ENCODE peak calls at places on chromosomes 12 and 14, in five cellular contexts. One of them, this sample, is unnamed.
A peak's percentile ranks its signal among the peaks of the same experiment; 100 is the strongest.

GRCh38 chr12:85363382-85364190 is 83.6 kb downstream of the ALX1 start:
- DNase-seq in GM10248: no peak
- DNase-seq in stomach: no peak
- DNase-seq in heart left ventricle: no peak
- DNase-seq in endothelial cell: no peak
- DNase-seq in this sample: no peak

GRCh38 chr12:10501031-10501430 is 4.7 kb upstream of the EIF2S3B start:
- DNase-seq in GM10248: no peak
- DNase-seq in stomach: no peak
- DNase-seq in heart left ventricle: no peak
- DNase-seq in endothelial cell: no peak
- DNase-seq in this sample: no peak

GRCh38 chr12:92075425-92075891 is 70.2 kb downstream of the BTG1 start:
- DNase-seq in GM10248: no peak
- DNase-seq in stomach: no peak
- DNase-seq in heart left ventricle: no peak
- DNase-seq in endothelial cell: no peak
- DNase-seq in this sample: no peak

GRCh38 chr12:94560416-94561221 is 89.7 kb downstream of the TMCC3 start:
- DNase-seq in GM10248: peak; percentile 72
- DNase-seq in stomach: no peak
- DNase-seq in heart left ventricle: no peak
- DNase-seq in endothelial cell: no peak
- DNase-seq in this sample: peak; percentile 77

GRCh38 chr14:89650077-89650978 is 233.3 kb upstream of the FOXN3 start:
- DNase-seq in GM10248: no peak
- DNase-seq in stomach: no peak
- DNase-seq in heart left ventricle: no peak
- DNase-seq in endothelial cell: no peak
- DNase-seq in this sample: no peak

GRCh38 chr14:93788557-93789365 is 476 bp upstream of the PRIMA1 start:
- DNase-seq in GM10248: no peak
- DNase-seq in stomach: peak; percentile 58
- DNase-seq in heart left ventricle: peak; percentile 50
- DNase-seq in endothelial cell: peak; percentile 18
- DNase-seq in this sample: peak; percentile 20

GRCh38 chr14:71856199-71856919 is 75.9 kb upstream of the RGS6 start:
- DNase-seq in GM10248: no peak
- DNase-seq in stomach: no peak
- DNase-seq in heart left ventricle: no peak
- DNase-seq in endothelial cell: no peak
- DNase-seq in this sample: no peak

GRCh38 chr12:64825143-64826011 is 930 bp downstream of the TBC1D30 start:
- DNase-seq in GM10248: peak; percentile 20
- DNase-seq in stomach: peak; percentile 25
- DNase-seq in heart left ventricle: no peak
- DNase-seq in endothelial cell: peak; percentile 7
- DNase-seq in this sample: no peak

GRCh38 chr14:102922490-102923200 is at the start of gene AMN:
- DNase-seq in GM10248: no peak
- DNase-seq in stomach: no peak
- DNase-seq in heart left ventricle: peak; percentile 21
- DNase-seq in endothelial cell: no peak
- DNase-seq in this sample: peak; percentile 51

GRCh38 chr14:35380794-35381193 is 23.8 kb downstream of the NFKBIA start:
- DNase-seq in GM10248: no peak
- DNase-seq in stomach: no peak
- DNase-seq in heart left ventricle: no peak
- DNase-seq in endothelial cell: no peak
- DNase-seq in this sample: no peak

GRCh38 chr12:111453071-111453989 is 47.6 kb downstream of the SH2B3 start:
- DNase-seq in GM10248: no peak
- DNase-seq in stomach: peak; percentile 8
- DNase-seq in heart left ventricle: no peak
- DNase-seq in endothelial cell: no peak
- DNase-seq in this sample: no peak

GRCh38 chr12:50047693-50048250 is 9.6 kb upstream of the ASIC1 start:
- DNase-seq in GM10248: no peak
- DNase-seq in stomach: no peak
- DNase-seq in heart left ventricle: no peak
- DNase-seq in endothelial cell: no peak
- DNase-seq in this sample: no peak

GRCh38 chr12:92533280-92533890 is 169.4 kb upstream of the PLEKHG7 start:
- DNase-seq in GM10248: no peak
- DNase-seq in stomach: no peak
- DNase-seq in heart left ventricle: peak; percentile 29
- DNase-seq in endothelial cell: no peak
- DNase-seq in this sample: no peak

GRCh38 chr12:77433799-77434198 is 368.4 kb upstream of the E2F7 start:
- DNase-seq in GM10248: no peak
- DNase-seq in stomach: no peak
- DNase-seq in heart left ventricle: no peak
- DNase-seq in endothelial cell: no peak
- DNase-seq in this sample: no peak

GRCh38 chr14:67863223-67863622 is 43.6 kb downstream of the RAD51B start:
- DNase-seq in GM10248: no peak
- DNase-seq in stomach: no peak
- DNase-seq in heart left ventricle: no peak
- DNase-seq in endothelial cell: no peak
- DNase-seq in this sample: no peak

GRCh38 chr12:117038023-117038680 is 61.1 kb downstream of the TESC start:
- DNase-seq in GM10248: no peak
- DNase-seq in stomach: no peak
- DNase-seq in heart left ventricle: no peak
- DNase-seq in endothelial cell: no peak
- DNase-seq in this sample: no peak

GRCh38 chr14:77485256-77485655 is 13.4 kb downstream of the ISM2 start:
- DNase-seq in GM10248: no peak
- DNase-seq in stomach: no peak
- DNase-seq in heart left ventricle: no peak
- DNase-seq in endothelial cell: no peak
- DNase-seq in this sample: no peak

GRCh38 chr12:90868626-90869025 is 86.3 kb downstream of the CCER1 start:
- DNase-seq in GM10248: no peak
- DNase-seq in stomach: no peak
- DNase-seq in heart left ventricle: no peak
- DNase-seq in endothelial cell: no peak
- DNase-seq in this sample: no peak

GRCh38 chr14:58697927-58698641 is 60.3 kb downstream of the DACT1 start:
- DNase-seq in GM10248: no peak
- DNase-seq in stomach: no peak
- DNase-seq in heart left ventricle: no peak
- DNase-seq in endothelial cell: no peak
- DNase-seq in this sample: no peak

GRCh38 chr12:19946549-19946948 is 421.8 kb upstream of the PDE3A start:
- DNase-seq in GM10248: no peak
- DNase-seq in stomach: no peak
- DNase-seq in heart left ventricle: no peak
- DNase-seq in endothelial cell: no peak
- DNase-seq in this sample: peak; percentile 15

GRCh38 chr12:3032770-3033537 is 44.2 kb upstream of the TSPAN9 start:
- DNase-seq in GM10248: no peak
- DNase-seq in stomach: no peak
- DNase-seq in heart left ventricle: no peak
- DNase-seq in endothelial cell: peak; percentile 68
- DNase-seq in this sample: no peak

GRCh38 chr12:68344126-68344525 is 12.0 kb upstream of the MDM1 start:
- DNase-seq in GM10248: no peak
- DNase-seq in stomach: no peak
- DNase-seq in heart left ventricle: no peak
- DNase-seq in endothelial cell: no peak
- DNase-seq in this sample: no peak

GRCh38 chr14:22184157-22185025 is 404.6 kb downstream of the DAD1 start:
- DNase-seq in GM10248: no peak
- DNase-seq in stomach: no peak
- DNase-seq in heart left ventricle: no peak
- DNase-seq in endothelial cell: no peak
- DNase-seq in this sample: peak; percentile 15

GRCh38 chr14:68365228-68365627 is 427.6 kb downstream of the ZFP36L1 start:
- DNase-seq in GM10248: no peak
- DNase-seq in stomach: no peak
- DNase-seq in heart left ventricle: no peak
- DNase-seq in endothelial cell: no peak
- DNase-seq in this sample: no peak

GRCh38 chr12:49293056-49293956 is 1.6 kb upstream of the PRPH start:
- DNase-seq in GM10248: no peak
- DNase-seq in stomach: peak; percentile 62
- DNase-seq in heart left ventricle: no peak
- DNase-seq in endothelial cell: no peak
- DNase-seq in this sample: no peak

GRCh38 chr12:46916796-46917419 is 91.1 kb upstream of the SLC38A4 start:
- DNase-seq in GM10248: no peak
- DNase-seq in stomach: no peak
- DNase-seq in heart left ventricle: no peak
- DNase-seq in endothelial cell: no peak
- DNase-seq in this sample: no peak

GRCh38 chr12:33052141-33053051 is 155.8 kb upstream of the PKP2 start:
- DNase-seq in GM10248: no peak
- DNase-seq in stomach: no peak
- DNase-seq in heart left ventricle: no peak
- DNase-seq in endothelial cell: no peak
- DNase-seq in this sample: no peak

GRCh38 chr14:80211143-80212024 is at the start of gene DIO2:
- DNase-seq in GM10248: no peak
- DNase-seq in stomach: no peak
- DNase-seq in heart left ventricle: peak; percentile 54
- DNase-seq in endothelial cell: no peak
- DNase-seq in this sample: no peak

GRCh38 chr12:64039285-64039871 is 182.7 kb downstream of the KICS2 start:
- DNase-seq in GM10248: no peak
- DNase-seq in stomach: peak; percentile 64
- DNase-seq in heart left ventricle: no peak
- DNase-seq in endothelial cell: no peak
- DNase-seq in this sample: peak; percentile 5

GRCh38 chr14:64937821-64938193 is 4.7 kb downstream of the GPX2 start:
- DNase-seq in GM10248: no peak
- DNase-seq in stomach: no peak
- DNase-seq in heart left ventricle: no peak
- DNase-seq in endothelial cell: no peak
- DNase-seq in this sample: no peak

GRCh38 chr14:76917759-76918175 is 91.6 kb downstream of the LRRC74A start:
- DNase-seq in GM10248: no peak
- DNase-seq in stomach: peak; percentile 65
- DNase-seq in heart left ventricle: peak; percentile 82
- DNase-seq in endothelial cell: no peak
- DNase-seq in this sample: no peak

GRCh38 chr14:75098682-75099081 is 28.2 kb downstream of the NEK9 start:
- DNase-seq in GM10248: no peak
- DNase-seq in stomach: no peak
- DNase-seq in heart left ventricle: no peak
- DNase-seq in endothelial cell: no peak
- DNase-seq in this sample: no peak

GRCh38 chr14:75911883-75912282 is 69.9 kb downstream of the TGFB3 start:
- DNase-seq in GM10248: no peak
- DNase-seq in stomach: no peak
- DNase-seq in heart left ventricle: no peak
- DNase-seq in endothelial cell: peak; percentile 44
- DNase-seq in this sample: no peak

GRCh38 chr12:65170245-65170881 is 980 bp downstream of the LEMD3 start:
- DNase-seq in GM10248: peak; percentile 74
- DNase-seq in stomach: peak; percentile 67
- DNase-seq in heart left ventricle: peak; percentile 83
- DNase-seq in endothelial cell: peak; percentile 60
- DNase-seq in this sample: peak; percentile 66

DNA sequence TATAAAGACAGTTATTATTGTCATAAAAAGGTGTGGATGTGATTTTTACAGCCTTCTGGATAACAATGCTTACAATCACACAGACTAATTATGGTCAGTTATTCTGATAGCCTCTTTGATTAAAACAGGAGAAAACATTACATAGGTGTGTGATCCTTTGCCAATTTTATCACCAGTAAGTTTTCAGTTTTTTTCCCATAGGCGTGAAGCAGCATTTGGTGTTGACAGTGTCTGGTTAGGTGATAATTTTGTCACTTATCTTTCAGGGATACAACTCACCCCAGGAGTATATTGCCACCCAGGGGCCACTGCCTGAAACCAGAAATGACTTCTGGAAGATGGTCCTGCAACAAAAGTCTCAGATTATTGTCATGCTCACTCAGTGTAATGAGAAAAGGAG is 208.8 kb downstream of the EPS8 start:
- DNase-seq in GM10248: no peak
- DNase-seq in stomach: no peak
- DNase-seq in heart left ventricle: no peak
- DNase-seq in endothelial cell: no peak
- DNase-seq in this sample: no peak
- TF ChIP-seq CTCF in GM10248: peak; percentile 16
- TF ChIP-seq CTCF in stomach: no peak
- TF ChIP-seq CTCF in heart left ventricle: no peak
- TF ChIP-seq CTCF in endothelial cell: no peak
- TF ChIP-seq CTCF in this sample: no peak

GRCh38 chr12:650983-651382 is 12.3 kb downstream of the NINJ2 start:
- DNase-seq in GM10248: no peak
- DNase-seq in stomach: no peak
- DNase-seq in heart left ventricle: no peak
- DNase-seq in endothelial cell: no peak
- DNase-seq in this sample: no peak
- TF ChIP-seq CTCF in GM10248: no peak
- TF ChIP-seq CTCF in stomach: no peak
- TF ChIP-seq CTCF in heart left ventricle: no peak
- TF ChIP-seq CTCF in endothelial cell: no peak
- TF ChIP-seq CTCF in this sample: no peak

GRCh38 chr12:103399986-103400385 is 95.8 kb downstream of the C12orf42 start:
- DNase-seq in GM10248: no peak
- DNase-seq in stomach: no peak
- DNase-seq in heart left ventricle: no peak
- DNase-seq in endothelial cell: no peak
- DNase-seq in this sample: no peak

GRCh38 chr12:103397536-103397935 is 98.2 kb downstream of the C12orf42 start:
- DNase-seq in GM10248: no peak
- DNase-seq in stomach: no peak
- DNase-seq in heart left ventricle: no peak
- DNase-seq in endothelial cell: no peak
- DNase-seq in this sample: no peak

DNA sequence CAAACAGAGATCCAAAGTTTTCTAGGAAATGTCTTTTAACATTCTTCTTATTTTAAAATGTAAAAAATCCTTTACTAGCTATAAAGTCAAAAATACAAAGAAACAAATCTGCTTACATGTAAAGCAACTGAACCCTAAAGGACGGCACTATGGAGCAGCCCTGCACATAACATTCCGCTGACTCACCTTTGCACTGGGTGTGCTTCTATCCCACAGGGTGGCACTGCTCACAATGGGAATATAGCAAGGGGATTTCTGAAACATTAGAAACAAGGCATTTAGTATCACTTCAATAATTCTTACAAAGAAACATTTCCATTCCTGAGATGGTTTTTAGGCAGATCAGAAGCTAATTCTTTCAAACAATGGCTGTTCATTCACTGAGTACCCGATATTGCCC is 94.3 kb downstream of the C12orf42 start:
- DNase-seq in GM10248: no peak
- DNase-seq in stomach: no peak
- DNase-seq in heart left ventricle: no peak
- DNase-seq in endothelial cell: no peak
- DNase-seq in this sample: peak; percentile 15
- TF ChIP-seq CTCF in GM10248: no peak
- TF ChIP-seq CTCF in stomach: no peak
- TF ChIP-seq CTCF in heart left ventricle: no peak
- TF ChIP-seq CTCF in endothelial cell: no peak
- TF ChIP-seq CTCF in this sample: no peak

GRCh38 chr12:112506513-112507166 is 87.9 kb downstream of the PTPN11 start:
- DNase-seq in GM10248: no peak
- DNase-seq in stomach: no peak
- DNase-seq in heart left ventricle: no peak
- DNase-seq in endothelial cell: no peak
- DNase-seq in this sample: peak; percentile 11

GRCh38 chr12:112503521-112503920 is 84.8 kb downstream of the PTPN11 start:
- DNase-seq in GM10248: no peak
- DNase-seq in stomach: no peak
- DNase-seq in heart left ventricle: no peak
- DNase-seq in endothelial cell: no peak
- DNase-seq in this sample: no peak
- TF ChIP-seq CTCF in GM10248: no peak
- TF ChIP-seq CTCF in stomach: no peak
- TF ChIP-seq CTCF in heart left ventricle: no peak
- TF ChIP-seq CTCF in endothelial cell: no peak
- TF ChIP-seq CTCF in this sample: no peak